ENCODE peak calls at places on chromosomes 16 and 17, in seven cellular contexts. F is cardiac muscle cell; S is brain microvascular endothelial cell; X is fibroblast of villous mesenchyme; I is left kidney; L is SW480; M is stimulated activated CD8-positive, alpha-beta memory T cell treated with anti-CD3 and anti-CD28 coated beads, Interleukin-7, amount 100 ng/mL, for 24 hours. D is an unnamed sample.

GRCh38 chr16:2331932-2332267 is 8.6 kb downstream of the ABCA3 start:
- DNase-seq in F (no peak), S (no peak), X (no peak), I (no peak), L (no peak), M (no peak), D (no peak)

GRCh38 chr16:15777533-15778203 is 79.2 kb downstream of the MYH11 start:
- DNase-seq in F (peak; percentile 68), S (peak; percentile 43), X (peak; percentile 40), I (peak; percentile 62), L (peak; percentile 72), M (no peak), D (no peak)

GRCh38 chr16:67249762-67250327 is 1.1 kb downstream of the SLC9A5 start:
- DNase-seq in F (no peak), S (no peak), X (no peak), I (peak; percentile 27), L (no peak), M (no peak), D (no peak)

GRCh38 chr17:18234853-18235380 is 9.5 kb downstream of the LLGL1 start:
- DNase-seq in F (no peak), S (no peak), X (no peak), I (no peak), L (no peak), M (no peak), D (no peak)

GRCh38 chr17:16304832-16305231 is 48.4 kb downstream of the CENPV start:
- DNase-seq in F (peak; percentile 22), S (peak; percentile 43), X (peak; percentile 46), I (peak; percentile 70), L (peak; percentile 66), M (no peak), D (no peak)

GRCh38 chr17:35748323-35748960 is 4.6 kb downstream of the GAS2L2 start:
- DNase-seq in F (no peak), S (no peak), X (no peak), I (no peak), L (no peak), M (no peak), D (no peak)

GRCh38 chr17:40095944-40096791 is 4.2 kb downstream of the NR1D1 start:
- DNase-seq in F (no peak), S (no peak), X (no peak), I (no peak), L (no peak), M (peak; percentile 59), D (no peak)

GRCh38 chr17:74862108-74862901 is 2.6 kb upstream of the GRIN2C start:
- DNase-seq in F (peak; percentile 85), S (peak; percentile 20), X (peak; percentile 44), I (peak; percentile 92), L (peak; percentile 42), M (peak; percentile 56), D (no peak)

GRCh38 chr17:34051046-34051445 is 204.0 kb upstream of the CCL2 start:
- DNase-seq in F (no peak), S (no peak), X (no peak), I (no peak), L (no peak), M (no peak), D (no peak)

GRCh38 chr16:88303890-88304819 is 78.6 kb upstream of the ZNF469 start:
- DNase-seq in F (peak; percentile 28), S (peak; percentile 95), X (peak; percentile 96), I (peak; percentile 89), L (peak; percentile 50), M (no peak), D (no peak)

GRCh38 chr17:47959825-47960655 is 2.4 kb upstream of the PRR15L start:
- DNase-seq in F (no peak), S (no peak), X (no peak), I (no peak), L (no peak), M (no peak), D (no peak)

GRCh38 chr16:1194665-1195392 is 30.2 kb downstream of the TPSG1 start:
- DNase-seq in F (peak; percentile 45), S (no peak), X (no peak), I (peak; percentile 60), L (no peak), M (no peak), D (no peak)

D was measured in CMK.